ENCODE peak calls at places on chromosomes 5 and 9, in nine cellular contexts. I is ovary, F is esophagus squamous epithelium, J is body of pancreas, G is endothelial cell of umbilical vein, A is sigmoid colon, P is HCT116, D is prostate gland, L is breast epithelium. U is an unnamed sample. For H3K4me1, the result is how much of the 10 kb centered on the place peaks cover.

GRCh38 chr5:177471610-177472356 is 1.7 kb downstream of the DBN1 start:
- DNase-seq in F (no peak), D (no peak), P (no peak), I (peak), A (peak), L (no peak), G (no peak), J (no peak), U (no peak)

GRCh38 chr9:121698627-121699270 is 47.3 kb downstream of the DAB2IP start:
- DNase-seq in G (no peak), L (no peak), J (peak), I (peak), F (no peak), A (no peak), P (no peak), D (no peak), U (no peak)

GRCh38 chr5:56123531-56124243 is 109.4 kb downstream of the ANKRD55 start:
- DNase-seq in J (peak), A (peak), L (no peak), P (peak), F (peak), G (peak), I (peak), D (no peak), U (no peak)

GRCh38 chr5:120447706-120448239 is 16.3 kb upstream of the PRR16 start:
- DNase-seq in A (no peak), J (no peak), G (peak), L (no peak), P (no peak), D (no peak), I (no peak), F (no peak), U (no peak)

GRCh38 chr9:109831996-109832395 is 52.0 kb downstream of the PALM2AKAP2 start:
- DNase-seq in J (no peak), F (no peak), G (no peak), D (no peak), A (peak), P (no peak), I (no peak), L (no peak), U (no peak)

GRCh38 chr5:79395296-79395695 is 118.6 kb downstream of the HOMER1 start:
- DNase-seq in L (no peak), P (no peak), D (no peak), I (no peak), J (no peak), F (no peak), G (no peak), A (no peak), U (no peak)

GRCh38 chr5:143594913-143595818 is 191.7 kb upstream of the NR3C1 start:
- DNase-seq in A (no peak), I (no peak), L (no peak), D (peak), F (no peak), P (peak), G (no peak), J (no peak), U (no peak)

GRCh38 chr5:38463634-38464521 is 92.6 kb downstream of the LIFR start:
- DNase-seq in L (no peak), F (no peak), G (peak), P (peak), A (peak), D (no peak), J (no peak), I (peak), U (no peak)

GRCh38 chr9:124555043-124555442 is 47.8 kb upstream of the NR5A1 start:
- DNase-seq in G (no peak), A (no peak), P (no peak), F (no peak), L (no peak), I (no peak), J (no peak), D (no peak), U (no peak)

GRCh38 chr5:126099077-126099476 is 324.1 kb upstream of the GRAMD2B start:
- DNase-seq in A (no peak), P (no peak), I (no peak), D (no peak), G (no peak), L (no peak), J (no peak), F (no peak), U (no peak)

GRCh38 chr9:14353222-14354056 is 39.5 kb upstream of the NFIB start:
- DNase-seq in L (peak), A (peak), D (peak), I (peak), J (peak), G (peak), F (no peak), P (peak), U (peak)

GRCh38 chr9:87479801-87480201 is 17.9 kb upstream of the DAPK1 start:
- DNase-seq in L (no peak), J (peak), I (no peak), P (no peak), D (no peak), F (no peak), G (no peak), A (no peak), U (no peak)

GRCh38 chr9:101307041-101307440 is 77.8 kb downstream of the BAAT start:
- DNase-seq in F (no peak), J (peak), L (no peak), I (no peak), P (no peak), D (peak), A (no peak), G (peak), U (no peak)

GRCh38 chr5:124059200-124059599 is 547.2 kb downstream of the CSNK1G3 start:
- DNase-seq in D (no peak), J (no peak), G (no peak), P (no peak), I (no peak), A (no peak), L (no peak), F (no peak), U (no peak)

GRCh38 chr5:124056326-124057160 is 544.6 kb downstream of the CSNK1G3 start:
- DNase-seq in L (no peak), F (no peak), A (no peak), D (no peak), G (no peak), J (peak), P (no peak), I (no peak), U (no peak)

GRCh38 chr5:124057161-124057814 is 545.3 kb downstream of the CSNK1G3 start:
- DNase-seq in P (no peak), A (peak), L (peak), J (peak), G (peak), D (peak), F (no peak), I (no peak), U (peak)

GRCh38 chr5:124060010-124060409 is 548.0 kb downstream of the CSNK1G3 start:
- DNase-seq in J (no peak), L (no peak), A (no peak), I (no peak), P (no peak), G (no peak), D (no peak), F (no peak), U (no peak)

GRCh38 chr5:124057815-124058231 is 545.8 kb downstream of the CSNK1G3 start:
- DNase-seq in I (no peak), L (no peak), J (no peak), G (no peak), F (no peak), A (no peak), P (no peak), D (no peak), U (no peak)
- H3K4me1 ChIP-seq in I (under half), L (under half), J (under half), G (under half), F (under half), A (under half), P (under half), D (under half), U (under half)

GRCh38 chr9:115283395-115283794 is 165.4 kb upstream of the TNC start:
- DNase-seq in P (no peak), I (no peak), A (no peak), J (no peak), L (no peak), G (no peak), D (no peak), F (no peak), U (no peak)
- H3K27ac ChIP-seq in P (no peak), I (no peak), A (no peak), J (no peak), L (no peak), G (no peak), D (no peak), F (no peak), U (no peak)

GRCh38 chr5:16953729-16954128 is 17.6 kb upstream of the MYO10 start:
- DNase-seq in D (no peak), F (no peak), G (no peak), I (no peak), J (no peak), A (no peak), L (no peak), P (no peak), U (no peak)

GRCh38 chr5:16952968-16953671 is 17.0 kb upstream of the MYO10 start:
- DNase-seq in P (no peak), I (no peak), G (no peak), F (no peak), A (no peak), D (no peak), J (no peak), L (no peak), U (peak)

DNA sequence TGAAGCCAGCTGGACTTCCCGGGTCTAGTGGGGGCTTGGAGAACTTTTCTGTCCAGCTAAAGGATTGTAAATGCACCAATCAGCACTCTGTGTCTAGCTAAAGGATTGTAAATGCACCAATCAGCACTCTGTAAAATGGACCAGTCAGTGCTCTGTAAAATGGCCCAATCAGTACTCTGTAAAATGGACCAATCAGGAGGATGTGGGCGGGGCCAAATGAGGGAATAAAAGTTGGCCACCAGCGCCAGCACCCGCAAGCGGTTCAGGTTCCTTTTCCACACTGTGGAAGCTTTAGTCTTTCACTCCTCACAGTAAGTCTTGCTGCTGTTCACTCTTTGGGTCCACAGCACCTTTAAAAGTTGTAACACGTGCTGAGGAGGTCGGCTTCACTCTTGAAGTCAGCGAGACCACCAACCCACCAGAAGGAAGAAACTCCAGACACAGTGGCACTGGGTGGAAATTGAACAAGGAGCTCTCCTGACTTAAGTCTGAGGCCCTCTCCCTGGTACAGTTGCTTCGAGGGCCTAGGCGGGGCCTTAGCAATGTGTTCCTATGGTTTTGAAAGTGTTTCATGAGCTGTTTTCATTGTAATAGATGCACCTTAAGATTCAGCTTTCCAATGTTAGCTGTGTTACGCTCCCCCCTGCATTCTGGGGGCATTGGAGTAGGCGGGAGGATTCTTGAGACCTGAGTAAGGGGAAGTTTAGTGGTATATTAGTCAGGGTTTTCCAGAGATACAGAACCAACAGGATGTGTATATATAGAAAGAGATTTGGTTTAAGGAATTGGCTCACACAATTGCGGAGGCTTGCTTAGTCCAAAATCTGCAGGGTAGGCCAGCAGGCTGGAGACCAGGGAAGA is 21.4 kb upstream of the MYO10 start:
- DNase-seq in G (peak), A (no peak), P (no peak), I (no peak), L (no peak), D (no peak), J (no peak), F (no peak), U (no peak)
- TF ChIP-seq POLR2A in G (no peak), A (no peak), P (no peak), I (no peak), L (no peak), D (no peak), J (no peak), F (no peak), U (no peak)

GRCh38 chr9:79629721-79630120 is 58.0 kb downstream of the TLE4 start:
- DNase-seq in G (no peak), L (no peak), F (no peak), J (no peak), A (no peak), D (no peak), P (no peak), I (no peak), U (no peak)
- H3K4me1 ChIP-seq in G (under half), L (under half), F (under half), J (under half), A (under half), D (under half), P (under half), I (under half), U (under half)

GRCh38 chr9:2623866-2624682 is 2.5 kb downstream of the VLDLR start:
- DNase-seq in I (no peak), G (no peak), F (no peak), J (no peak), P (no peak), A (no peak), L (no peak), D (no peak), U (no peak)
- H3K27ac ChIP-seq in I (peak), G (no peak), F (peak), J (peak), P (no peak), A (peak), L (no peak), D (no peak), U (no peak)

DNA sequence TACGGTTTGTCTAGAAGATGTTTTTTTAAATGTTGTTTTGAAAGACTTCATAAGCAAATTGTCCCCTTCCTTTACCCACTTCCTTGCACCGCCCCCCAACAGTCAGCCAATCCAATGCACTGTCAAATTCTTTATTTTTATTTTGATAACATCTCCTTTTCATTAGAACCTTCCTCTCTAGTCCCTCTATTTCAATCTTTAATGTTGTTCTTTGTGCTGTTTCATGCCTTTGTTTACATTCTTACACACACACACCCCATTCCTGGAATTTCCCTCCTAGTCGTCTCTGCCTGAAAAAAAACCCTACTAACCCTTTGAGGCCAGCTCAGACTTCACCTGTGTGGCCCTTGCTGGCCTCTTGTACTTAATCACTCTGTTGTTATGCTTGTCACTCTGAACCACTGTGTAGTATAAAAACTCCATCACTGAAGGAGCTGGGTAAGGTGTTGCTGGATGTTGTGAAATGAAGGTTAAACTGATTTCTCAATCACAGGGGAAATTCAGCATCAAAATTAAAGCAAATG is 133.4 kb downstream of the UGCG start:
- DNase-seq in D (no peak), A (no peak), J (no peak), G (peak), F (no peak), L (no peak), P (no peak), I (no peak), U (no peak)
- TF ChIP-seq POLR2A in D (no peak), A (no peak), J (no peak), G (no peak), F (no peak), L (no peak), P (no peak), I (no peak), U (no peak)

GRCh38 chr9:135765416-135765815 is 63.4 kb downstream of the KCNT1 start:
- DNase-seq in F (no peak), P (no peak), G (no peak), A (no peak), L (no peak), I (no peak), J (no peak), D (no peak), U (no peak)
- H3K4me1 ChIP-seq in F (under half), P (under half), G (under half), A (under half), L (under half), I (under half), J (under half), D (under half), U (under half)

DNA sequence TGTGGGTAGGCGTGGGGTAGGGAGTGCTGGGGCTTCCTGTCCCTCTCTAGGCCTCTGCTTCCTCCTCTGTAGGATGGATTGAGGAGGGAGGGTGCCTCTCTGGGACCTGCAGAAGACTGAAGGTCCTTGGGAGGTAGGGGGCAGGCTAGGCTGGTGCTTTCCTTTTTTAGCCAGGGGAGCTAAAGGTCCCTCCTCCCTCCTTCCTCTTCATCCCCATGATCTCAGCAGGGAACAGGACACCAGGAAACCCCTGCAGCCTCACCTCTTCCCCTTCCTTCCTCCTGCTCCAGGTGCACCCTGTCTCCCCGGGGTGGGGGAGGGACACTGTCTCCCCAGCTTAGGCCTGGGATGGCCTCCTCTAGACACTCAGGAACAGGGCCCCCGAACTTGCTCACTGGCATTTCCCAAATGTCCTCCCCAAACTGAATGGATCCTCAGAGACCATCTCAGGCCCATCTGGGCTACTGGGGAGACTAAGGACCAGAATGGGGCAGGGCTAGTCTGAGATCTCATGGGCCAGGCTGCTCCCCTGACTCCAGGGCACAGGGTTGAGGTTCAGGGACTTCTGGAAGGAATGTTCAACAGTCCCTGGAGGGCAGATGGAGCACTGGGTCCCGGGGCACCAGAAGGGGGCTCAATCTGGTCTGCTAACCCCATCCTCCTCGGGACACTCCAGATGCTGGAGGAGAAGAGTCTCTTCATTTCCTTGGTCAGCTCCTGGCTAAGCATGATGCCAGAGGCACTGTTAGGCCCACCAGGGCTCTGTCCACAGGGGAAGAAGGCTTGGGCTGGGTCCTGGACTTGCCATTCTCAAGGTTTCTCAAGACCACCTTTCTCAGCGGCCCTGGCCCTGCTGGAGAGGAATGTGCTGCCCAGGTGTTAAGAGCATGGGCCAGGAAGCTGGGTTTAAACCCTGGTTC is 8.2 kb downstream of the SH2D3C start:
- DNase-seq in L (no peak), J (no peak), F (no peak), D (no peak), G (peak), P (no peak), I (no peak), A (no peak), U (no peak)
- H3K27ac ChIP-seq in L (peak), J (no peak), F (peak), D (peak), G (peak), P (peak), I (no peak), A (peak), U (peak)

U was measured in Peyer's patch.